ENCODE peak calls at places on chromosomes 4 and X, in four cellular contexts. One of them, this sample, is unnamed.

GRCh38 chr4:56727150-56727549 is 46.1 kb upstream of the HOPX start:
- DNase-seq in HL-60: no peak
- DNase-seq in GM12878: no peak
- DNase-seq in K562: no peak
- DNase-seq in this sample: no peak

GRCh38 chr4:139153411-139154133 is 23.4 kb downstream of the ELF2 start:
- DNase-seq in HL-60: no peak
- DNase-seq in GM12878: no peak
- DNase-seq in K562: no peak
- DNase-seq in this sample: no peak

GRCh38 chr4:152529880-152530279 is 6.0 kb downstream of the FBXW7 start:
- DNase-seq in HL-60: no peak
- DNase-seq in GM12878: no peak
- DNase-seq in K562: no peak
- DNase-seq in this sample: no peak

GRCh38 chr4:145177906-145178538 is 2.4 kb downstream of the OTUD4 start:
- DNase-seq in HL-60: peak; percentile 65
- DNase-seq in GM12878: no peak
- DNase-seq in K562: peak; percentile 50
- DNase-seq in this sample: no peak

GRCh38 chr4:101981756-101982155 is 191.2 kb downstream of the BANK1 start:
- DNase-seq in HL-60: peak; percentile 94
- DNase-seq in GM12878: no peak
- DNase-seq in K562: no peak
- DNase-seq in this sample: no peak

GRCh38 chr4:83387922-83388676 is 53.5 kb upstream of the HPSE start:
- DNase-seq in HL-60: no peak
- DNase-seq in GM12878: no peak
- DNase-seq in K562: peak; percentile 39
- DNase-seq in this sample: no peak

GRCh38 chrX:54248309-54248708 is 65.3 kb upstream of the FAM120C start:
- DNase-seq in HL-60: no peak
- DNase-seq in GM12878: no peak
- DNase-seq in K562: peak; percentile 4
- DNase-seq in this sample: no peak

GRCh38 chr4:174434455-174434854 is 87.8 kb downstream of the HPGD start:
- DNase-seq in HL-60: no peak
- DNase-seq in GM12878: no peak
- DNase-seq in K562: no peak
- DNase-seq in this sample: no peak

GRCh38 chrX:15911729-15912550 is 57.3 kb upstream of the AP1S2 start:
- DNase-seq in HL-60: peak; percentile 94
- DNase-seq in GM12878: no peak
- DNase-seq in K562: peak; percentile 3
- DNase-seq in this sample: no peak

GRCh38 chrX:3669841-3670240 is 43.6 kb downstream of the PRKX start:
- DNase-seq in HL-60: no peak
- DNase-seq in GM12878: no peak
- DNase-seq in K562: no peak
- DNase-seq in this sample: no peak

GRCh38 chrX:119694601-119695534 is 1.9 kb upstream of the SEPTIN6 start:
- DNase-seq in HL-60: no peak
- DNase-seq in GM12878: no peak
- DNase-seq in K562: no peak
- DNase-seq in this sample: no peak

GRCh38 chrX:143683486-143683885 is 37.1 kb downstream of the SPANXN2 start:
- DNase-seq in HL-60: no peak
- DNase-seq in GM12878: no peak
- DNase-seq in K562: no peak
- DNase-seq in this sample: no peak

GRCh38 chr4:122917731-122918130 is 4.7 kb downstream of the NUDT6 start:
- DNase-seq in HL-60: no peak
- DNase-seq in GM12878: no peak
- DNase-seq in K562: no peak
- DNase-seq in this sample: no peak

GRCh38 chr4:69760455-69760854 is at the start of gene SULT1B1:
- DNase-seq in HL-60: peak; percentile 76
- DNase-seq in GM12878: no peak
- DNase-seq in K562: no peak
- DNase-seq in this sample: no peak

GRCh38 chr4:138967313-138967712 is 48.3 kb upstream of the NOCT start:
- DNase-seq in HL-60: no peak
- DNase-seq in GM12878: peak; percentile 63
- DNase-seq in K562: no peak
- DNase-seq in this sample: no peak

GRCh38 chrX:572490-573124 is 58.0 kb upstream of the SHOX start:
- DNase-seq in HL-60: no peak
- DNase-seq in GM12878: no peak
- DNase-seq in K562: no peak
- DNase-seq in this sample: no peak

GRCh38 chr4:6782147-6782845 is at the start of gene KIAA0232:
- DNase-seq in HL-60: peak; percentile 84
- DNase-seq in GM12878: peak; percentile 28
- DNase-seq in K562: peak; percentile 94
- DNase-seq in this sample: peak; percentile 95

GRCh38 chr4:6781561-6781960 is 966 bp upstream of the KIAA0232 start:
- DNase-seq in HL-60: no peak
- DNase-seq in GM12878: no peak
- DNase-seq in K562: no peak
- DNase-seq in this sample: no peak

GRCh38 chr4:6782846-6783110 is 251 bp downstream of the KIAA0232 start:
- DNase-seq in HL-60: no peak
- DNase-seq in GM12878: no peak
- DNase-seq in K562: no peak
- DNase-seq in this sample: no peak

GRCh38 chr4:6779667-6780565 is 2.6 kb upstream of the KIAA0232 start:
- DNase-seq in HL-60: peak; percentile 73
- DNase-seq in GM12878: no peak
- DNase-seq in K562: peak; percentile 24
- DNase-seq in this sample: no peak

DNA sequence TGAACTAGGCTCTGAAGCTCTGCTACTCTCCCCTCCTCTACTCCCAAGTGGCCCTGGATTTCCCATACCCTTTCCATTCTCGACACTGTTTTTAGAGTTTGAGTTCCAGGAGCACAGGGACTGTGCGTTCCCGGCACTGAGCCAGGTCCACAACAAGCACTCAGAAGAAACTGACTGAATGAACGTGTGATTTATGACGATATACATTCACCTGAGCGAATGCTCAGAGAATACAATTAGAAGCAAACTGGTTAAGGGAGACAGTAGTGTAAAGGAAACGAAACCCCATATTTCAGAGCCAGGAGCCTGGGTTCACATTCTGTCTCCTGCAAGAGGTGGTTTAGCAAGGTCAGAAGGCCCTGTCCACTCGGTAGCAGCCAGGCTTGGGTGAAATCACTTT is 1.4 kb upstream of the KIAA0232 start:
- DNase-seq in HL-60: no peak
- DNase-seq in GM12878: no peak
- DNase-seq in K562: no peak
- DNase-seq in this sample: no peak
- TF ChIP-seq POLR2AphosphoS5 in HL-60: no peak
- TF ChIP-seq POLR2AphosphoS5 in GM12878: no peak
- TF ChIP-seq POLR2AphosphoS5 in K562: no peak
- TF ChIP-seq POLR2AphosphoS5 in this sample: no peak

DNA sequence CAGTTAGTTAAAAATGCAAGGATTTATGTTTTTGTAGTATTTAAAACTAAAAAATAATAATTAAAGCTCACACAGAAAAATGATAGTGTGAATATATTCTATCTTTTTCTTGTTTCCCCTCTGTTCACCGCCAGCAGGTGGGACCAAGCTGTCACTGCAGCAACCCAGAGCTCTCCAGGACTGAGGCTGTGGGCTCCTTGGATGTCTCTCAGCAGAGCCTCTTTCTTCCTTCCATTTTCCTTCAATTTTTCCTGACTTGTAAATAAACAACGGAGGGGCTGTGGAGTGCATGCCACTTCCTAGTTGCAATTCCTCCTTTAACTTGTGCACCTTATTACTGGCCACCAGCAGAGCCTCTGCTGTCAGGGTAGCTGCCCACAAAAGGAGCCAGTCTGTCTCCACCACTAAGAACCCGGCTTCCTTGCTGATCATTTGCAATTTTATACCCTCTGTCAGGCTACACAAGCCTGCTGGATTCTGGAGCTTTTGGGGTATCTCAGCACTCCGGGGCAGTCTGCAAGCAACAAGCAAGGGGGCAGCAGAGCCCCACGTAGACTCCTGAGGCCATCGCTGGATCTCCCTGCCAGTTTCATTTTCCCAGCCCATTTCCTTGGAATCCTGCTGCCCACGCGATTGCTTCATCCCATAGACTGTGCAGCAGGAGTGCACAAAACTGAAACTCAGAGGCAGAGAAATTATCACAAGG is 1467.4 kb downstream of the C4orf33 start:
- DNase-seq in HL-60: no peak
- DNase-seq in GM12878: no peak
- DNase-seq in K562: no peak
- DNase-seq in this sample: no peak
- TF ChIP-seq SPI1 in HL-60: no peak
- TF ChIP-seq SPI1 in GM12878: no peak
- TF ChIP-seq SPI1 in K562: no peak
- TF ChIP-seq SPI1 in this sample: no peak

DNA sequence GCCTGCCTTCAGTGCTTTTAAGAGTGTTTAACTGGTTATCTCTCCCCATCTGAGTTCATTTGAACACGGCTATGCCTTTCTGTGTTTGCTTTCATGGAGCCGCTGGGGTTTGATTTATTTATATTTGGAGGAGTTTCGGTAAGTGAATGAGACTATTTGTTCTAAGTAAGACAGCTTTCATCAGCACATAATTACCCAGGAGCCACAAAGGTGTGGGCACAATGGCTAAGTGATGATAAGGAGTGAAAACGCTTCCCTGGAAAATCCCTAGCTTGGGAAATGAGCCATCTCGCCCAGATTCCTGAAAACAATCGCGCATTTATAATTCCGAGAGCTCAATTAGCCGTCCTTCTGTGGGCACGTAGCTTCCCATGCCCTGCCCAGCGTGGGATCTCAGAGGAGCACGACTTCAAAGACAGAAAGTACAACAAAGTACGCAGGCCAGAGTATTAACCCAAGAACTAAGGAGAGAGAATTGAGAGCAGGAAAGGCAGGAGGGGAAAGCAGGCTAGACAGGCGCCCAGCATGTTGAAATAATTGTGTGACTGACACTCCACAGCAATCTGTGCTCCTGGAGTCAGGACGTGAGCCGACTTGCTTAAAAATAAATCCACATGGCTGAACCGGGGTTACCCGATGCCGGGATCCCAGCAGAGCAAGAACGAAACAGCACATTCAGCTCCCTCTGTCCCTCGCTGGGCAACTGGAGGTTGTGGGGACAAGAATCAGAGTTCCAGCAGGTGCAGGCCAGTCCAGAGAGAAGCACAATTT is 99.0 kb downstream of the DHRSX start:
- DNase-seq in HL-60: no peak
- DNase-seq in GM12878: no peak
- DNase-seq in K562: no peak
- DNase-seq in this sample: no peak
- TF ChIP-seq POLR2AphosphoS5 in HL-60: no peak
- TF ChIP-seq POLR2AphosphoS5 in GM12878: no peak
- TF ChIP-seq POLR2AphosphoS5 in K562: no peak
- TF ChIP-seq POLR2AphosphoS5 in this sample: no peak

GRCh38 chr4:6192245-6192644 is 8.1 kb downstream of the JAKMIP1 start:
- DNase-seq in HL-60: no peak
- DNase-seq in GM12878: no peak
- DNase-seq in K562: peak; percentile 19
- DNase-seq in this sample: no peak
- TF ChIP-seq SPI1 in HL-60: no peak
- TF ChIP-seq SPI1 in GM12878: peak; percentile 88
- TF ChIP-seq SPI1 in K562: no peak
- TF ChIP-seq SPI1 in this sample: peak; percentile 81

GRCh38 chr4:38820329-38821061 is 15.9 kb upstream of the TLR1 start:
- DNase-seq in HL-60: no peak
- DNase-seq in GM12878: peak; percentile 69
- DNase-seq in K562: no peak
- DNase-seq in this sample: no peak
- TF ChIP-seq POLR2AphosphoS5 in HL-60: no peak
- TF ChIP-seq POLR2AphosphoS5 in GM12878: peak; percentile 68
- TF ChIP-seq POLR2AphosphoS5 in K562: no peak
- TF ChIP-seq POLR2AphosphoS5 in this sample: peak; percentile 42